ENCODE peak calls at places on chromosomes 16 and 17, in eight cellular contexts. J is activated effector memory CD4-positive, alpha-beta T cell treated with anti-CD3 and anti-CD28 coated beads, Interleukin-2, amount 50 U/mL, for 16 hours; F is left cardiac atrium; R is activated CD4-positive, alpha-beta T cell treated with anti-CD3 and anti-CD28 coated beads, Interleukin-2, amount 10 ng/mL, durations not matched to agents 7 days and 5 days; T is A549; G is cardiac fibroblast; H is kidney tubule cell; C is NCI-H69. X is an unnamed sample.

GRCh38 chr17:57577751-57578607 is 167.1 kb downstream of the CCDC182 start:
- DNase-seq in J (no peak), F (peak; percentile 55), R (no peak), T (no peak), G (peak; percentile 87), H (no peak), C (peak; percentile 92), X (no peak)

GRCh38 chr16:31177136-31177535 is 2.8 kb upstream of the FUS start:
- DNase-seq in J (peak; percentile 77), F (no peak), R (peak; percentile 74), T (no peak), G (peak; percentile 37), H (peak; percentile 92), C (no peak), X (peak; percentile 43)

GRCh38 chr17:36534117-36534880 is at the start of gene MYO19:
- DNase-seq in J (peak; percentile 84), F (peak; percentile 77), R (peak; percentile 60), T (peak; percentile 85), G (peak; percentile 60), H (peak; percentile 78), C (peak; percentile 91), X (peak; percentile 76)

GRCh38 chr17:49836111-49837030 is 11.5 kb downstream of the TAC4 start:
- DNase-seq in J (no peak), F (no peak), R (no peak), T (peak; percentile 68), G (peak; percentile 84), H (peak; percentile 93), C (no peak), X (no peak)

GRCh38 chr16:69476920-69477418 is 52.5 kb downstream of the CYB5B start:
- DNase-seq in J (no peak), F (no peak), R (no peak), T (peak; percentile 73), G (peak; percentile 60), H (peak; percentile 90), C (peak; percentile 86), X (no peak)

GRCh38 chr16:3017806-3018506 is at the start of gene CLDN6:
- DNase-seq in J (peak; percentile 75), F (no peak), R (no peak), T (no peak), G (no peak), H (peak; percentile 36), C (peak; percentile 81), X (no peak)

GRCh38 chr16:278863-279366 is 1.5 kb upstream of the ARHGDIG start:
- DNase-seq in J (peak; percentile 68), F (no peak), R (peak; percentile 24), T (peak; percentile 80), G (peak; percentile 56), H (peak; percentile 56), C (peak; percentile 88), X (no peak)

GRCh38 chr17:32310927-32311568 is 30.9 kb downstream of the C17orf75 start:
- DNase-seq in J (no peak), F (no peak), R (no peak), T (no peak), G (peak; percentile 18), H (no peak), C (peak; percentile 43), X (no peak)

GRCh38 chr17:301681-302299 is 50.8 kb downstream of the RPH3AL start:
- DNase-seq in J (no peak), F (peak; percentile 64), R (no peak), T (no peak), G (peak; percentile 40), H (peak; percentile 15), C (no peak), X (peak; percentile 49)

GRCh38 chr17:75614006-75614405 is 19.2 kb upstream of the SMIM5 start:
- DNase-seq in J (no peak), F (no peak), R (no peak), T (peak; percentile 44), G (no peak), H (no peak), C (no peak), X (no peak)

GRCh38 chr16:49312389-49312990 is 30.9 kb upstream of the CBLN1 start:
- DNase-seq in J (no peak), F (no peak), R (no peak), T (no peak), G (no peak), H (no peak), C (peak; percentile 61), X (no peak)

GRCh38 chr16:47463771-47464624 is 2.9 kb downstream of the PHKB start:
- DNase-seq in J (no peak), F (no peak), R (no peak), T (no peak), G (no peak), H (no peak), C (peak; percentile 62), X (no peak)

GRCh38 chr16:73225983-73226382 is 178.1 kb upstream of the ZFHX3 start:
- DNase-seq in J (no peak), F (no peak), R (no peak), T (no peak), G (no peak), H (no peak), C (no peak), X (no peak)

GRCh38 chr17:3256575-3256974 is 41.6 kb downstream of the OR3A1 start:
- DNase-seq in J (no peak), F (no peak), R (no peak), T (no peak), G (no peak), H (no peak), C (no peak), X (no peak)

GRCh38 chr16:87207509-87207908 is 109.7 kb downstream of the C16orf95 start:
- DNase-seq in J (no peak), F (no peak), R (no peak), T (peak; percentile 53), G (peak; percentile 86), H (peak; percentile 36), C (no peak), X (no peak)

GRCh38 chr17:28812980-28813377 is 29.6 kb downstream of the FAM222B start:
- DNase-seq in J (no peak), F (no peak), R (no peak), T (no peak), G (peak; percentile 80), H (no peak), C (no peak), X (no peak)

GRCh38 chr16:67514382-67514828 is 14.2 kb upstream of the RIPOR1 start:
- DNase-seq in J (peak; percentile 90), F (peak; percentile 88), R (peak; percentile 89), T (peak; percentile 89), G (peak; percentile 92), H (peak; percentile 86), C (peak; percentile 77), X (peak; percentile 82)

GRCh38 chr16:67936124-67936875 is at the start of gene PSMB10:
- DNase-seq in J (no peak), F (peak; percentile 70), R (no peak), T (no peak), G (peak; percentile 69), H (peak; percentile 80), C (peak; percentile 45), X (no peak)

GRCh38 chr17:10352866-10353265 is 19.9 kb downstream of the MYH13 start:
- DNase-seq in J (no peak), F (no peak), R (no peak), T (no peak), G (no peak), H (no peak), C (no peak), X (no peak)

GRCh38 chr17:44558349-44559287 is 1.3 kb downstream of the FZD2 start:
- DNase-seq in J (no peak), F (no peak), R (no peak), T (no peak), G (no peak), H (no peak), C (no peak), X (no peak)

GRCh38 chr16:17211797-17212196 is 259.0 kb downstream of the XYLT1 start:
- DNase-seq in J (peak; percentile 64), F (no peak), R (peak; percentile 53), T (peak; percentile 8), G (no peak), H (no peak), C (no peak), X (peak; percentile 24)

GRCh38 chr17:31511176-31511540 is 119.7 kb downstream of the RAB11FIP4 start:
- DNase-seq in J (no peak), F (peak; percentile 13), R (no peak), T (no peak), G (no peak), H (no peak), C (peak; percentile 76), X (no peak)

GRCh38 chr16:86984975-86985655 is 332.1 kb downstream of the C16orf95 start:
- DNase-seq in J (peak; percentile 57), F (peak; percentile 55), R (no peak), T (no peak), G (no peak), H (no peak), C (peak; percentile 11), X (no peak)

GRCh38 chr16:69620564-69620963 is 54.8 kb downstream of the NFAT5 start:
- DNase-seq in J (no peak), F (no peak), R (no peak), T (no peak), G (peak; percentile 39), H (no peak), C (no peak), X (no peak)

GRCh38 chr16:68451656-68452055 is 3.3 kb upstream of the SMPD3 start:
- DNase-seq in J (no peak), F (no peak), R (no peak), T (no peak), G (no peak), H (no peak), C (no peak), X (no peak)

GRCh38 chr17:64781013-64781392 is 118.9 kb upstream of the SMURF2 start:
- DNase-seq in J (peak; percentile 66), F (no peak), R (no peak), T (no peak), G (no peak), H (peak; percentile 32), C (peak; percentile 55), X (peak; percentile 76)